ENCODE peak calls at places on chromosomes 16 and 17, in four cellular contexts. One of them, this sample, is unnamed. For H4K20me1 and H3K4me1, the result is how much of the 10 kb centered on the place peaks cover.

GRCh38 chr16:88722784-88723506 is 16.6 kb downstream of the CTU2 start:
- DNase-seq in K562: no peak
- DNase-seq in HepG2: no peak
- DNase-seq in H1: no peak
- DNase-seq in this sample: no peak

GRCh38 chr17:57215317-57215716 is 41.0 kb upstream of the MSI2 start:
- DNase-seq in HepG2: no peak
- DNase-seq in H1: no peak
- DNase-seq in K562: peak
- DNase-seq in this sample: peak

GRCh38 chr16:20792216-20792615 is 14.1 kb downstream of the ERI2 start:
- DNase-seq in K562: no peak
- DNase-seq in H1: no peak
- DNase-seq in HepG2: no peak
- DNase-seq in this sample: no peak

GRCh38 chr17:32757963-32758362 is 119.0 kb downstream of the MYO1D start:
- DNase-seq in K562: no peak
- DNase-seq in H1: no peak
- DNase-seq in HepG2: no peak
- DNase-seq in this sample: peak

GRCh38 chr17:50094243-50094752 is 853 bp upstream of the PDK2 start:
- DNase-seq in K562: peak
- DNase-seq in HepG2: peak
- DNase-seq in H1: peak
- DNase-seq in this sample: peak

GRCh38 chr16:68081796-68082567 is 3.2 kb upstream of the NFATC3 start:
- DNase-seq in K562: no peak
- DNase-seq in HepG2: no peak
- DNase-seq in H1: peak
- DNase-seq in this sample: no peak

GRCh38 chr17:20087538-20088250 is 78.5 kb downstream of the SPECC1 start:
- DNase-seq in HepG2: no peak
- DNase-seq in H1: no peak
- DNase-seq in K562: no peak
- DNase-seq in this sample: no peak

GRCh38 chr17:56510554-56511342 is 82.8 kb upstream of the NOG start:
- DNase-seq in K562: no peak
- DNase-seq in HepG2: no peak
- DNase-seq in H1: no peak
- DNase-seq in this sample: no peak

GRCh38 chr16:70778901-70779309 is 22.1 kb downstream of the VAC14 start:
- DNase-seq in H1: peak
- DNase-seq in HepG2: peak
- DNase-seq in K562: peak
- DNase-seq in this sample: peak

GRCh38 chr17:62854026-62854425 is 45.9 kb upstream of the MARCHF10 start:
- DNase-seq in HepG2: no peak
- DNase-seq in H1: no peak
- DNase-seq in K562: no peak
- DNase-seq in this sample: no peak

GRCh38 chr16:72173997-72174396 is 2.0 kb upstream of the PMFBP1 start:
- DNase-seq in H1: no peak
- DNase-seq in HepG2: no peak
- DNase-seq in K562: no peak
- DNase-seq in this sample: no peak

GRCh38 chr17:60154616-60155426 is 5.0 kb downstream of the CA4 start:
- DNase-seq in H1: no peak
- DNase-seq in HepG2: no peak
- DNase-seq in K562: no peak
- DNase-seq in this sample: peak

GRCh38 chr16:87178177-87178863 is 138.9 kb downstream of the C16orf95 start:
- DNase-seq in K562: no peak
- DNase-seq in HepG2: no peak
- DNase-seq in H1: no peak
- DNase-seq in this sample: peak

GRCh38 chr17:34633351-34633750 is 54.0 kb downstream of the TMEM132E start:
- DNase-seq in H1: peak
- DNase-seq in HepG2: no peak
- DNase-seq in K562: no peak
- DNase-seq in this sample: no peak

GRCh38 chr16:56311208-56312027 is 113.9 kb downstream of the AMFR start:
- DNase-seq in HepG2: no peak
- DNase-seq in H1: no peak
- DNase-seq in K562: no peak
- DNase-seq in this sample: no peak

GRCh38 chr17:8041980-8042379 is 3.1 kb downstream of the ALOX15B start:
- DNase-seq in H1: no peak
- DNase-seq in K562: peak
- DNase-seq in HepG2: no peak
- DNase-seq in this sample: no peak

GRCh38 chr17:50663812-50664374 is 29.2 kb downstream of the ABCC3 start:
- DNase-seq in K562: no peak
- DNase-seq in HepG2: peak
- DNase-seq in H1: no peak
- DNase-seq in this sample: no peak

GRCh38 chr16:53664724-53665345 is 38.8 kb downstream of the RPGRIP1L start:
- DNase-seq in HepG2: no peak
- DNase-seq in H1: no peak
- DNase-seq in K562: no peak
- DNase-seq in this sample: no peak

GRCh38 chr17:39194089-39194984 is 3.1 kb downstream of the CACNB1 start:
- DNase-seq in HepG2: peak
- DNase-seq in K562: peak
- DNase-seq in H1: peak
- DNase-seq in this sample: no peak

GRCh38 chr16:23712976-23713375 is at the start of gene ERN2:
- DNase-seq in H1: peak
- DNase-seq in K562: no peak
- DNase-seq in HepG2: no peak
- DNase-seq in this sample: no peak

GRCh38 chr16:30902070-30902972 is 5.9 kb downstream of the CTF1 start:
- DNase-seq in K562: peak
- DNase-seq in HepG2: peak
- DNase-seq in H1: peak
- DNase-seq in this sample: peak

GRCh38 chr16:73669535-73670274 is 621.8 kb upstream of the ZFHX3 start:
- DNase-seq in H1: no peak
- DNase-seq in HepG2: no peak
- DNase-seq in K562: no peak
- DNase-seq in this sample: no peak

GRCh38 chr16:12025472-12025871 is 48.9 kb downstream of the SNX29 start:
- DNase-seq in HepG2: no peak
- DNase-seq in H1: no peak
- DNase-seq in K562: no peak
- DNase-seq in this sample: no peak

GRCh38 chr17:44002141-44002848 is 2.1 kb upstream of the NAGS start:
- DNase-seq in H1: no peak
- DNase-seq in HepG2: peak
- DNase-seq in K562: no peak
- DNase-seq in this sample: peak

GRCh38 chr16:53844796-53845195 is 140.8 kb downstream of the FTO start:
- DNase-seq in H1: no peak
- DNase-seq in K562: no peak
- DNase-seq in HepG2: no peak
- DNase-seq in this sample: no peak

GRCh38 chr17:40557531-40558299 is 7.6 kb downstream of the CCR7 start:
- DNase-seq in H1: no peak
- DNase-seq in HepG2: no peak
- DNase-seq in K562: no peak
- DNase-seq in this sample: no peak

GRCh38 chr16:49700222-49700927 is 155.5 kb downstream of the ZNF423 start:
- DNase-seq in H1: peak
- DNase-seq in HepG2: no peak
- DNase-seq in K562: no peak
- DNase-seq in this sample: no peak

GRCh38 chr17:45314761-45315549 is 1.9 kb downstream of the MAP3K14 start:
- DNase-seq in K562: no peak
- DNase-seq in HepG2: no peak
- DNase-seq in H1: no peak
- DNase-seq in this sample: peak

DNA sequence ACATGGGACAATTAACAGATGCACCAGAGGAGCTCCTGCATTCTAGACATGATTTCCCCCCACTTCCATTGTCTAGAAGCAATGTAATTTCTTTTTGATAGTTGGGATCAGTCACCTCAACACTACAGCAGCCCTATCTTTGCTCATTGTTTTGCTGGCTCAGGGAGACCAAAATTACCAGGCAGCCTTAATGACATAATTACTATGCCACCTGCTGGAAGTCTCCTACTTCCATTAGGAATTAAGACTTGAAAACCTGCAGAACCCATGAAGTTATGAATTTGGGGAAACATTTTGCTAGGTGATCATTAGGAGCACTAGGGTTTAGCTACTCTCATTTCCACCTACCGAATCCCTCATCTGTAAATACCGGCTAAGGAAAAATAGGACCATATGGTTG is 312.0 kb upstream of the CA10 start:
- DNase-seq in K562: no peak
- DNase-seq in H1: no peak
- DNase-seq in HepG2: no peak
- DNase-seq in this sample: no peak
- H4K20me1 ChIP-seq in K562: under half
- H4K20me1 ChIP-seq in H1: under half
- H4K20me1 ChIP-seq in HepG2: under half
- H4K20me1 ChIP-seq in this sample: under half

DNA sequence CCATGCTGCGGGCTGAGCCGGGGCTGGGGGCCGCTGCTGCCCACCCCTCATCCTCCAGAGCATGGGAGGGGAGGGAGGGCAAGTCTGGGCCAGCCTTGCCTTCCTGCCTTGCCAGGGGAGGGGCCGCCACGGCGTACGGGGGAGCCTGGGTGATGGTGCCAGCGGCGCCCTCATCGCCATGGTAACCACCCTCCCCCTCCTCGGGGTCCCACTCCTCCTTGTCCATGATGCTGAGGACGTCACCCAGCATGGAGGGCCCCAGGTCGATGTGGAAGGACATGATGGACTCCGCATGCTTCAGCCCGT is 23.9 kb upstream of the CPSF4L start:
- DNase-seq in K562: no peak
- DNase-seq in HepG2: no peak
- DNase-seq in H1: no peak
- DNase-seq in this sample: no peak
- TF ChIP-seq JUN in K562: no peak
- TF ChIP-seq JUN in HepG2: no peak
- TF ChIP-seq JUN in H1: no peak
- TF ChIP-seq JUN in this sample: no peak

GRCh38 chr16:27258241-27258734 is 10.3 kb downstream of the NSMCE1 start:
- DNase-seq in H1: no peak
- DNase-seq in K562: no peak
- DNase-seq in HepG2: peak
- DNase-seq in this sample: peak

GRCh38 chr16:27254262-27254811 is 14.2 kb downstream of the NSMCE1 start:
- DNase-seq in H1: no peak
- DNase-seq in HepG2: no peak
- DNase-seq in K562: no peak
- DNase-seq in this sample: peak

GRCh38 chr16:27257271-27257670 is 11.3 kb downstream of the NSMCE1 start:
- DNase-seq in H1: no peak
- DNase-seq in HepG2: no peak
- DNase-seq in K562: no peak
- DNase-seq in this sample: no peak

GRCh38 chr16:27259710-27260109 is 8.9 kb downstream of the NSMCE1 start:
- DNase-seq in HepG2: no peak
- DNase-seq in K562: no peak
- DNase-seq in H1: peak
- DNase-seq in this sample: peak

GRCh38 chr16:27256861-27257260 is 11.7 kb downstream of the NSMCE1 start:
- DNase-seq in K562: no peak
- DNase-seq in H1: no peak
- DNase-seq in HepG2: no peak
- DNase-seq in this sample: no peak
- H3K4me1 ChIP-seq in K562: under half
- H3K4me1 ChIP-seq in H1: under half
- H3K4me1 ChIP-seq in HepG2: under half
- H3K4me1 ChIP-seq in this sample: half or more

GRCh38 chr16:48560692-48561091 is 49.3 kb downstream of the N4BP1 start:
- DNase-seq in K562: no peak
- DNase-seq in HepG2: no peak
- DNase-seq in H1: no peak
- DNase-seq in this sample: no peak
- H4K20me1 ChIP-seq in K562: under half
- H4K20me1 ChIP-seq in HepG2: under half
- H4K20me1 ChIP-seq in H1: under half
- H4K20me1 ChIP-seq in this sample: under half

DNA sequence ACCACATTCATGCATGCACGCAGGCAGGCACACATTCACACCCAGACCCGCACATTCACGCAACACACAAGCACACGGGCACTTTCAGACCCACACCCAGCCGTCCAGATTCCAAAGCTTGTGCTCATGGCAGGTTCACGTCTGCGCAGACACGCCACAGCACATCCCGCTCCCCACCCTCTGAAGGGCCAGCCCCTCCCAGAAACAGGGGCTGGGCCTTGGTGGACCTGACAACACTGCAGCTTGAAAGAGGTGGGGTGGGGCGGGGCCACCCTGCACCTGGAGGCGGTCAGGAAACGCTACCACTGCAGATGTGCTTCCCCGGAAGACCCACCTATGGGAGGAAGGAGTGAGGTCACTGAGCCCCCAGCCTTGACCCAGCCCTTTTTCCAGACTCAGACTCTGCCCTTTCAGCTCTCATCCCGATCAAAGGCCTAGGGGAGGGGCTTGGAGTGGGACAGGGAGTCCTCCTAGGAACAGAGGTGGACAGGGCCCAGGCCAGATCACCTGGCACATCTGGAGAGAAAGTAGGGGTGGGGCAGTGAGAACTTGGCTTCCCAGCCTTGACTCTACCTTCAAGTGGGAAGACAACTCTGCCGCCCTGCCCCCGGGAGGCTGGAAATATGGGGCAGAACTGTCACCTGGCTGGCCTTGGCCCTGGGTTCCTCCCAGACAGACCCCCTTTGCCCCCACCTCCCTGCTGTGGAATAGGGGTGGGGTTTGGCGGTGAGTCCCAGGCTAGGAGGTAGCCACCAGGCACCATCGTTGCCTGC is 11.0 kb downstream of the P3H4 start:
- DNase-seq in K562: peak
- DNase-seq in HepG2: peak
- DNase-seq in H1: peak
- DNase-seq in this sample: no peak
- TF ChIP-seq JUN in K562: no peak
- TF ChIP-seq JUN in HepG2: peak
- TF ChIP-seq JUN in H1: no peak
- TF ChIP-seq JUN in this sample: no peak

GRCh38 chr16:35744084-35744483 is 2284.7 kb downstream of the TP53TG3F start:
- DNase-seq in K562: no peak
- DNase-seq in H1: no peak
- DNase-seq in HepG2: no peak
- DNase-seq in this sample: no peak
- H3K4me1 ChIP-seq in K562: under half
- H3K4me1 ChIP-seq in H1: under half
- H3K4me1 ChIP-seq in HepG2: under half
- H3K4me1 ChIP-seq in this sample: under half

GRCh38 chr17:64007838-64008282 is 9.7 kb downstream of the PRR29 start:
- DNase-seq in K562: no peak
- DNase-seq in H1: peak
- DNase-seq in HepG2: peak
- DNase-seq in this sample: peak
- H4K20me1 ChIP-seq in K562: under half
- H4K20me1 ChIP-seq in H1: under half
- H4K20me1 ChIP-seq in HepG2: under half
- H4K20me1 ChIP-seq in this sample: under half